ENCODE peak calls at places on chromosomes 13 and 19, in seven cellular contexts. One of them, this sample, is unnamed.

GRCh38 chr19:38452430-38453366 is 19.2 kb downstream of the RYR1 start:
- DNase-seq in HFFc6: no peak
- DNase-seq in NCI-H2029: no peak
- DNase-seq in GOT3: no peak
- DNase-seq in GM23338: peak; percentile 99
- DNase-seq in nephron progenitor cell: peak; percentile 53
- DNase-seq in lower leg skin: no peak
- DNase-seq in this sample: peak; percentile 56

GRCh38 chr13:36151591-36151990 is 20.4 kb upstream of the DCLK1 start:
- DNase-seq in nephron progenitor cell: no peak
- DNase-seq in HFFc6: no peak
- DNase-seq in NCI-H2029: no peak
- DNase-seq in GOT3: no peak
- DNase-seq in lower leg skin: no peak
- DNase-seq in GM23338: no peak
- DNase-seq in this sample: no peak

GRCh38 chr19:1844536-1845515 is 3.5 kb downstream of the REXO1 start:
- DNase-seq in nephron progenitor cell: no peak
- DNase-seq in NCI-H2029: no peak
- DNase-seq in HFFc6: no peak
- DNase-seq in lower leg skin: no peak
- DNase-seq in GM23338: no peak
- DNase-seq in GOT3: no peak
- DNase-seq in this sample: no peak

GRCh38 chr19:31127132-31127967 is 221.9 kb downstream of the TSHZ3 start:
- DNase-seq in GM23338: no peak
- DNase-seq in GOT3: peak; percentile 8
- DNase-seq in HFFc6: peak; percentile 96
- DNase-seq in NCI-H2029: no peak
- DNase-seq in lower leg skin: no peak
- DNase-seq in nephron progenitor cell: no peak
- DNase-seq in this sample: no peak

GRCh38 chr19:3403489-3404323 is 37.3 kb downstream of the NFIC start:
- DNase-seq in nephron progenitor cell: no peak
- DNase-seq in HFFc6: peak; percentile 92
- DNase-seq in GM23338: peak; percentile 31
- DNase-seq in GOT3: no peak
- DNase-seq in lower leg skin: peak; percentile 97
- DNase-seq in NCI-H2029: no peak
- DNase-seq in this sample: no peak

GRCh38 chr13:111434578-111435159 is 114.2 kb downstream of the TEX29 start:
- DNase-seq in lower leg skin: no peak
- DNase-seq in NCI-H2029: no peak
- DNase-seq in GOT3: no peak
- DNase-seq in HFFc6: no peak
- DNase-seq in nephron progenitor cell: no peak
- DNase-seq in GM23338: no peak
- DNase-seq in this sample: no peak

GRCh38 chr13:102400619-102401125 is 1.2 kb downstream of the FGF14 start:
- DNase-seq in HFFc6: no peak
- DNase-seq in NCI-H2029: no peak
- DNase-seq in lower leg skin: no peak
- DNase-seq in GM23338: peak; percentile 45
- DNase-seq in nephron progenitor cell: peak; percentile 50
- DNase-seq in GOT3: no peak
- DNase-seq in this sample: no peak

GRCh38 chr13:51590966-51591627 is 6.8 kb downstream of the WDFY2 start:
- DNase-seq in nephron progenitor cell: no peak
- DNase-seq in GOT3: peak; percentile 14
- DNase-seq in HFFc6: peak; percentile 99
- DNase-seq in NCI-H2029: no peak
- DNase-seq in lower leg skin: no peak
- DNase-seq in GM23338: peak; percentile 33
- DNase-seq in this sample: no peak

GRCh38 chr13:41780736-41781708 is 179.9 kb downstream of the VWA8 start:
- DNase-seq in HFFc6: peak; percentile 77
- DNase-seq in nephron progenitor cell: no peak
- DNase-seq in GM23338: no peak
- DNase-seq in GOT3: no peak
- DNase-seq in NCI-H2029: no peak
- DNase-seq in lower leg skin: no peak
- DNase-seq in this sample: no peak

GRCh38 chr13:44523176-44524017 is 52.7 kb downstream of the TSC22D1 start:
- DNase-seq in HFFc6: peak; percentile 27
- DNase-seq in lower leg skin: no peak
- DNase-seq in NCI-H2029: no peak
- DNase-seq in nephron progenitor cell: no peak
- DNase-seq in GOT3: no peak
- DNase-seq in GM23338: peak; percentile 19
- DNase-seq in this sample: no peak

GRCh38 chr19:31676271-31677004 is 327.2 kb upstream of the TSHZ3 start:
- DNase-seq in lower leg skin: no peak
- DNase-seq in nephron progenitor cell: no peak
- DNase-seq in GM23338: peak; percentile 71
- DNase-seq in HFFc6: no peak
- DNase-seq in NCI-H2029: no peak
- DNase-seq in GOT3: no peak
- DNase-seq in this sample: no peak

GRCh38 chr13:28493740-28494536 is 990 bp downstream of the FLT1 start:
- DNase-seq in nephron progenitor cell: peak; percentile 56
- DNase-seq in NCI-H2029: no peak
- DNase-seq in HFFc6: no peak
- DNase-seq in GOT3: no peak
- DNase-seq in lower leg skin: no peak
- DNase-seq in GM23338: peak; percentile 59
- DNase-seq in this sample: peak; percentile 67

GRCh38 chr13:111664060-111664459 is 343.6 kb downstream of the TEX29 start:
- DNase-seq in nephron progenitor cell: no peak
- DNase-seq in NCI-H2029: no peak
- DNase-seq in GM23338: no peak
- DNase-seq in lower leg skin: peak; percentile 28
- DNase-seq in HFFc6: no peak
- DNase-seq in GOT3: no peak
- DNase-seq in this sample: no peak

GRCh38 chr13:51636349-51636890 is 52.2 kb downstream of the WDFY2 start:
- DNase-seq in GM23338: no peak
- DNase-seq in GOT3: no peak
- DNase-seq in NCI-H2029: peak; percentile 54
- DNase-seq in HFFc6: no peak
- DNase-seq in nephron progenitor cell: no peak
- DNase-seq in lower leg skin: no peak
- DNase-seq in this sample: no peak

GRCh38 chr13:50914301-50914700 is 4.7 kb downstream of the RNASEH2B start:
- DNase-seq in nephron progenitor cell: no peak
- DNase-seq in GM23338: no peak
- DNase-seq in lower leg skin: no peak
- DNase-seq in GOT3: no peak
- DNase-seq in NCI-H2029: no peak
- DNase-seq in HFFc6: no peak
- DNase-seq in this sample: no peak

GRCh38 chr19:41753936-41754529 is 1.3 kb upstream of the CEACAM6 start:
- DNase-seq in lower leg skin: peak; percentile 85
- DNase-seq in HFFc6: peak; percentile 21
- DNase-seq in nephron progenitor cell: peak; percentile 47
- DNase-seq in GOT3: no peak
- DNase-seq in GM23338: peak; percentile 71
- DNase-seq in NCI-H2029: peak; percentile 39
- DNase-seq in this sample: peak; percentile 82

GRCh38 chr13:41934994-41935393 is 25.9 kb downstream of the VWA8 start:
- DNase-seq in lower leg skin: no peak
- DNase-seq in NCI-H2029: no peak
- DNase-seq in HFFc6: no peak
- DNase-seq in GOT3: no peak
- DNase-seq in nephron progenitor cell: no peak
- DNase-seq in GM23338: no peak
- DNase-seq in this sample: no peak

GRCh38 chr13:99949657-99950413 is 21.7 kb downstream of the ZIC5 start:
- DNase-seq in NCI-H2029: no peak
- DNase-seq in nephron progenitor cell: peak; percentile 44
- DNase-seq in lower leg skin: no peak
- DNase-seq in HFFc6: no peak
- DNase-seq in GOT3: no peak
- DNase-seq in GM23338: no peak
- DNase-seq in this sample: no peak

GRCh38 chr13:110497003-110497402 is 64.5 kb downstream of the RAB20 start:
- DNase-seq in HFFc6: no peak
- DNase-seq in GM23338: no peak
- DNase-seq in GOT3: no peak
- DNase-seq in NCI-H2029: no peak
- DNase-seq in nephron progenitor cell: no peak
- DNase-seq in lower leg skin: no peak
- DNase-seq in this sample: no peak

GRCh38 chr13:44263920-44264610 is 109.6 kb upstream of the SERP2 start:
- DNase-seq in NCI-H2029: no peak
- DNase-seq in lower leg skin: peak; percentile 75
- DNase-seq in GOT3: no peak
- DNase-seq in GM23338: no peak
- DNase-seq in HFFc6: no peak
- DNase-seq in nephron progenitor cell: no peak
- DNase-seq in this sample: no peak

GRCh38 chr13:113145496-113145895 is 13.0 kb upstream of the PROZ start:
- DNase-seq in NCI-H2029: no peak
- DNase-seq in GOT3: no peak
- DNase-seq in GM23338: no peak
- DNase-seq in HFFc6: no peak
- DNase-seq in lower leg skin: no peak
- DNase-seq in nephron progenitor cell: no peak
- DNase-seq in this sample: peak; percentile 71